ENCODE peak calls at places on chromosome 3, in four cellular contexts. H is mammary epithelial cell; C is CD4-positive, alpha-beta memory T cell; R is tibial nerve. I is an unnamed sample.

GRCh38 chr3:68007621-68008226 is 353.3 kb upstream of the SUCLG2 start:
- DNase-seq in H (no peak), R (no peak), C (peak; percentile 36), I (no peak)

GRCh38 chr3:147987549-147987948 is 578.4 kb downstream of the ZIC1 start:
- DNase-seq in H (no peak), C (no peak), R (no peak), I (no peak)

GRCh38 chr3:79392479-79392878 is 375.3 kb downstream of the ROBO1 start:
- DNase-seq in R (no peak), C (no peak), H (peak; percentile 47), I (no peak)

GRCh38 chr3:151265866-151266265 is 12.5 kb downstream of the P2RY14 start:
- DNase-seq in C (no peak), R (no peak), H (no peak), I (no peak)

GRCh38 chr3:20692675-20693074 is 506.7 kb upstream of the SGO1 start:
- DNase-seq in H (no peak), R (no peak), C (no peak), I (no peak)

GRCh38 chr3:35200056-35200455 is 439.3 kb upstream of the ARPP21 start:
- DNase-seq in R (no peak), H (peak; percentile 3), C (no peak), I (no peak)

GRCh38 chr3:98070840-98071239 is 16.1 kb upstream of the OR5AC2 start:
- DNase-seq in R (no peak), C (no peak), H (no peak), I (no peak)

GRCh38 chr3:40920041-40920440 is 279.3 kb upstream of the CTNNB1 start:
- DNase-seq in R (no peak), H (peak; percentile 90), C (no peak), I (no peak)

GRCh38 chr3:173529062-173529711 is 131.6 kb downstream of the NLGN1 start:
- DNase-seq in C (no peak), H (peak; percentile 38), R (no peak), I (no peak)

GRCh38 chr3:192188218-192188835 is 539.0 kb downstream of the FGF12 start:
- DNase-seq in R (peak; percentile 29), H (peak; percentile 16), C (no peak), I (no peak)

GRCh38 chr3:8884630-8885290 is 78.5 kb downstream of the RAD18 start:
- DNase-seq in H (peak; percentile 13), R (no peak), C (no peak), I (no peak)

GRCh38 chr3:53718462-53718861 is 127.8 kb downstream of the CHDH start:
- DNase-seq in C (no peak), R (no peak), H (no peak), I (no peak)

GRCh38 chr3:159453036-159453435 is 535.6 kb upstream of the IL12A start:
- DNase-seq in R (no peak), H (no peak), C (no peak), I (no peak)

GRCh38 chr3:25782938-25783660 is at the start of gene NGLY1:
- DNase-seq in H (peak; percentile 77), R (peak; percentile 59), C (peak; percentile 86), I (no peak)

GRCh38 chr3:18372786-18373405 is 52.2 kb downstream of the SATB1 start:
- DNase-seq in H (no peak), C (peak; percentile 14), R (no peak), I (no peak)

GRCh38 chr3:125043599-125044151 is 12.1 kb downstream of the HEG1 start:
- DNase-seq in C (no peak), R (no peak), H (no peak), I (no peak)

GRCh38 chr3:120021523-120021922 is 72.7 kb downstream of the GSK3B start:
- DNase-seq in C (no peak), H (peak; percentile 15), R (no peak), I (no peak)

GRCh38 chr3:104785966-104786365 is 580.7 kb upstream of the ALCAM start:
- DNase-seq in R (no peak), C (no peak), H (no peak), I (no peak)

GRCh38 chr3:71168961-71169411 is 414.5 kb downstream of the FOXP1 start:
- DNase-seq in C (no peak), R (no peak), H (no peak), I (no peak)

GRCh38 chr3:63274359-63274758 is 3.7 kb upstream of the SYNPR start:
- DNase-seq in H (no peak), R (no peak), C (no peak), I (no peak)

GRCh38 chr3:120683213-120683612 is 1.2 kb upstream of the HGD start:
- DNase-seq in R (no peak), H (no peak), C (no peak), I (no peak)

GRCh38 chr3:142888484-142889262 is at the start of gene PCOLCE2:
- DNase-seq in H (peak; percentile 47), C (peak; percentile 1), R (no peak), I (no peak)

GRCh38 chr3:197734667-197735318 is 1.9 kb downstream of the RUBCN start:
- DNase-seq in H (no peak), R (no peak), C (no peak), I (no peak)

GRCh38 chr3:153042088-153042487 is 119.9 kb upstream of the RAP2B start:
- DNase-seq in H (peak; percentile 37), R (no peak), C (no peak), I (no peak)

GRCh38 chr3:161348791-161349400 is 22.4 kb downstream of the SPTSSB start:
- DNase-seq in H (peak; percentile 32), R (no peak), C (no peak), I (peak; percentile 2)

GRCh38 chr3:151837057-151837456 is 23.1 kb downstream of the AADAC start:
- DNase-seq in H (peak; percentile 91), C (no peak), R (no peak), I (peak; percentile 30)

GRCh38 chr3:122609798-122610559 is 32.5 kb downstream of the PARP15 start:
- DNase-seq in H (peak; percentile 85), C (peak; percentile 1), R (no peak), I (no peak)

GRCh38 chr3:112056451-112056929 is 22.0 kb downstream of the TMPRSS7 start:
- DNase-seq in R (no peak), C (no peak), H (peak; percentile 69), I (no peak)

GRCh38 chr3:36219398-36219797 is 160.9 kb upstream of the STAC start:
- DNase-seq in H (peak; percentile 50), C (no peak), R (no peak), I (no peak)

GRCh38 chr3:147702499-147702898 is 293.3 kb downstream of the ZIC1 start:
- DNase-seq in R (no peak), C (no peak), H (no peak), I (no peak)

GRCh38 chr3:185677146-185677829 is 91.2 kb downstream of the SENP2 start:
- DNase-seq in R (no peak), H (peak; percentile 96), C (no peak), I (peak; percentile 77)

GRCh38 chr3:129087138-129087702 is 26.6 kb downstream of the GP9 start:
- DNase-seq in H (peak; percentile 16), C (no peak), R (peak; percentile 18), I (peak; percentile 2)

GRCh38 chr3:30659270-30660127 is 53.1 kb downstream of the TGFBR2 start:
- DNase-seq in C (no peak), H (peak; percentile 78), R (no peak), I (peak; percentile 59)

GRCh38 chr3:153163349-153164008 is 1.5 kb downstream of the RAP2B start:
- DNase-seq in C (no peak), H (peak; percentile 49), R (peak; percentile 16), I (no peak)

GRCh38 chr3:131218196-131218595 is 163.4 kb upstream of the NUDT16 start:
- DNase-seq in H (peak; percentile 62), C (no peak), R (no peak), I (no peak)

GRCh38 chr3:38097446-38098375 is 39.2 kb downstream of the ACAA1 start:
- DNase-seq in C (no peak), R (no peak), H (no peak), I (no peak)

GRCh38 chr3:108722724-108723123 is 34.5 kb downstream of the RETNLB start:
- DNase-seq in C (no peak), H (no peak), R (no peak), I (no peak)

GRCh38 chr3:99365396-99365795 is 273.0 kb upstream of the COL8A1 start:
- DNase-seq in R (no peak), H (no peak), C (no peak), I (no peak)

GRCh38 chr3:188244395-188244861 is 90.5 kb downstream of the LPP start:
- DNase-seq in H (peak; percentile 94), R (no peak), C (no peak), I (no peak)
- H3K27ac ChIP-seq in H (peak overlapping the region; percentile 78), R (no peak overlapping the region), C (no peak overlapping the region), I (no peak overlapping the region)

GRCh38 chr3:15798533-15799245 is 910 bp upstream of the ANKRD28 start:
- DNase-seq in C (no peak), R (no peak), H (no peak), I (no peak)
- H3K27ac ChIP-seq in C (no peak overlapping the region), R (no peak overlapping the region), H (peak overlapping the region; percentile 100), I (peak overlapping the region; percentile 89)

GRCh38 chr3:66304293-66304692 is 83.5 kb downstream of the SLC25A26 start:
- DNase-seq in R (no peak), C (peak; percentile 31), H (no peak), I (no peak)
- H3K27ac ChIP-seq in R (peak overlapping the region; percentile 31), C (peak overlapping the region; percentile 73), H (no peak overlapping the region), I (no peak overlapping the region)

GRCh38 chr3:12831582-12831866 is 9.8 kb downstream of the RPL32 start:
- DNase-seq in H (no peak), C (no peak), R (no peak), I (no peak)
- H3K27ac ChIP-seq in H (no peak overlapping the region), C (no peak overlapping the region), R (no peak overlapping the region), I (no peak overlapping the region)

GRCh38 chr3:69059688-69060087 is 7.6 kb upstream of the TMF1 start:
- DNase-seq in C (no peak), R (no peak), H (no peak), I (no peak)

GRCh38 chr3:69065318-69065964 is 13.3 kb upstream of the TMF1 start:
- DNase-seq in H (no peak), R (no peak), C (peak; percentile 48), I (no peak)

GRCh38 chr3:69058947-69059224 is 6.8 kb upstream of the TMF1 start:
- DNase-seq in C (no peak), H (no peak), R (no peak), I (no peak)

GRCh38 chr3:69066121-69066520 is 14.0 kb upstream of the TMF1 start:
- DNase-seq in R (no peak), C (no peak), H (no peak), I (no peak)

GRCh38 chr3:69063636-69064035 is 11.5 kb upstream of the TMF1 start:
- DNase-seq in H (no peak), C (peak; percentile 30), R (no peak), I (no peak)
- H3K27ac ChIP-seq in H (no peak overlapping the region), C (peak overlapping the region; percentile 44), R (no peak overlapping the region), I (no peak overlapping the region)

GRCh38 chr3:183991403-183991802 is 26.3 kb downstream of the ABCC5 start:
- DNase-seq in R (no peak), C (no peak), H (peak; percentile 14), I (no peak)
- H3K27ac ChIP-seq in R (no peak overlapping the region), C (no peak overlapping the region), H (no peak overlapping the region), I (no peak overlapping the region)

I was measured in keratinocyte.